ENCODE peak calls at places on chromosomes 2 and 18, in ten cellular contexts. One of them, this sample, is unnamed.

GRCh38 chr2:10529611-10530010 is 81.5 kb upstream of the ODC1 start:
- DNase-seq in stimulated activated naive CD4-positive, alpha-beta T cell treated with Interleukin-2 at 50 U/mL for 16 hours: no peak
- DNase-seq in left cardiac atrium: no peak
- DNase-seq in fibroblast of gingiva: no peak
- DNase-seq in PC-9: no peak
- DNase-seq in stimulated activated CD4-positive, alpha-beta T cell treated with anti-CD3 and anti-CD28 coated beads, Interleukin-4, amount 100 ng/mL, for 1 hour: no peak
- DNase-seq in GM03348: no peak
- DNase-seq in HT1080: no peak
- DNase-seq in IMR-90: no peak
- DNase-seq in stimulated activated CD8-positive, alpha-beta memory T cell treated with anti-CD3 and anti-CD28 coated beads, Interleukin-4, amount 100 ng/mL, for 4 hours: no peak
- DNase-seq in this sample: no peak

GRCh38 chr2:208502288-208502687 is 95.7 kb downstream of the PTH2R start:
- DNase-seq in stimulated activated CD4-positive, alpha-beta T cell treated with anti-CD3 and anti-CD28 coated beads, Interleukin-4, amount 100 ng/mL, for 1 hour: no peak
- DNase-seq in GM03348: no peak
- DNase-seq in fibroblast of gingiva: no peak
- DNase-seq in stimulated activated naive CD4-positive, alpha-beta T cell treated with Interleukin-2 at 50 U/mL for 16 hours: no peak
- DNase-seq in PC-9: no peak
- DNase-seq in IMR-90: no peak
- DNase-seq in left cardiac atrium: no peak
- DNase-seq in stimulated activated CD8-positive, alpha-beta memory T cell treated with anti-CD3 and anti-CD28 coated beads, Interleukin-4, amount 100 ng/mL, for 4 hours: no peak
- DNase-seq in HT1080: no peak
- DNase-seq in this sample: no peak

GRCh38 chr2:44549856-44550255 is 188.1 kb downstream of the CAMKMT start:
- DNase-seq in stimulated activated CD4-positive, alpha-beta T cell treated with anti-CD3 and anti-CD28 coated beads, Interleukin-4, amount 100 ng/mL, for 1 hour: no peak
- DNase-seq in PC-9: no peak
- DNase-seq in stimulated activated CD8-positive, alpha-beta memory T cell treated with anti-CD3 and anti-CD28 coated beads, Interleukin-4, amount 100 ng/mL, for 4 hours: no peak
- DNase-seq in fibroblast of gingiva: peak
- DNase-seq in IMR-90: no peak
- DNase-seq in stimulated activated naive CD4-positive, alpha-beta T cell treated with Interleukin-2 at 50 U/mL for 16 hours: no peak
- DNase-seq in GM03348: peak
- DNase-seq in left cardiac atrium: no peak
- DNase-seq in HT1080: peak
- DNase-seq in this sample: peak

GRCh38 chr2:173657996-173658717 is 303.5 kb downstream of the CDCA7 start:
- DNase-seq in stimulated activated CD4-positive, alpha-beta T cell treated with anti-CD3 and anti-CD28 coated beads, Interleukin-4, amount 100 ng/mL, for 1 hour: no peak
- DNase-seq in GM03348: peak
- DNase-seq in stimulated activated CD8-positive, alpha-beta memory T cell treated with anti-CD3 and anti-CD28 coated beads, Interleukin-4, amount 100 ng/mL, for 4 hours: no peak
- DNase-seq in IMR-90: peak
- DNase-seq in stimulated activated naive CD4-positive, alpha-beta T cell treated with Interleukin-2 at 50 U/mL for 16 hours: no peak
- DNase-seq in fibroblast of gingiva: peak
- DNase-seq in HT1080: peak
- DNase-seq in PC-9: peak
- DNase-seq in left cardiac atrium: peak
- DNase-seq in this sample: peak

GRCh38 chr2:204574473-204574872 is 29.2 kb downstream of the PARD3B start:
- DNase-seq in GM03348: no peak
- DNase-seq in PC-9: no peak
- DNase-seq in left cardiac atrium: no peak
- DNase-seq in stimulated activated CD4-positive, alpha-beta T cell treated with anti-CD3 and anti-CD28 coated beads, Interleukin-4, amount 100 ng/mL, for 1 hour: no peak
- DNase-seq in HT1080: no peak
- DNase-seq in fibroblast of gingiva: no peak
- DNase-seq in stimulated activated naive CD4-positive, alpha-beta T cell treated with Interleukin-2 at 50 U/mL for 16 hours: no peak
- DNase-seq in stimulated activated CD8-positive, alpha-beta memory T cell treated with anti-CD3 and anti-CD28 coated beads, Interleukin-4, amount 100 ng/mL, for 4 hours: no peak
- DNase-seq in IMR-90: peak
- DNase-seq in this sample: no peak

GRCh38 chr2:88252646-88253045 is 82.5 kb downstream of the THNSL2 start:
- DNase-seq in stimulated activated CD8-positive, alpha-beta memory T cell treated with anti-CD3 and anti-CD28 coated beads, Interleukin-4, amount 100 ng/mL, for 4 hours: no peak
- DNase-seq in stimulated activated CD4-positive, alpha-beta T cell treated with anti-CD3 and anti-CD28 coated beads, Interleukin-4, amount 100 ng/mL, for 1 hour: no peak
- DNase-seq in left cardiac atrium: no peak
- DNase-seq in IMR-90: no peak
- DNase-seq in fibroblast of gingiva: no peak
- DNase-seq in PC-9: no peak
- DNase-seq in HT1080: no peak
- DNase-seq in GM03348: no peak
- DNase-seq in stimulated activated naive CD4-positive, alpha-beta T cell treated with Interleukin-2 at 50 U/mL for 16 hours: no peak
- DNase-seq in this sample: no peak

GRCh38 chr2:60533114-60534033 is 20.1 kb downstream of the BCL11A start:
- DNase-seq in IMR-90: peak
- DNase-seq in left cardiac atrium: no peak
- DNase-seq in stimulated activated CD8-positive, alpha-beta memory T cell treated with anti-CD3 and anti-CD28 coated beads, Interleukin-4, amount 100 ng/mL, for 4 hours: no peak
- DNase-seq in fibroblast of gingiva: peak
- DNase-seq in stimulated activated naive CD4-positive, alpha-beta T cell treated with Interleukin-2 at 50 U/mL for 16 hours: no peak
- DNase-seq in HT1080: no peak
- DNase-seq in PC-9: no peak
- DNase-seq in stimulated activated CD4-positive, alpha-beta T cell treated with anti-CD3 and anti-CD28 coated beads, Interleukin-4, amount 100 ng/mL, for 1 hour: no peak
- DNase-seq in GM03348: peak
- DNase-seq in this sample: no peak

GRCh38 chr2:199279146-199279545 is 178.6 kb downstream of the SATB2 start:
- DNase-seq in HT1080: no peak
- DNase-seq in stimulated activated CD4-positive, alpha-beta T cell treated with anti-CD3 and anti-CD28 coated beads, Interleukin-4, amount 100 ng/mL, for 1 hour: no peak
- DNase-seq in stimulated activated naive CD4-positive, alpha-beta T cell treated with Interleukin-2 at 50 U/mL for 16 hours: no peak
- DNase-seq in stimulated activated CD8-positive, alpha-beta memory T cell treated with anti-CD3 and anti-CD28 coated beads, Interleukin-4, amount 100 ng/mL, for 4 hours: no peak
- DNase-seq in GM03348: no peak
- DNase-seq in left cardiac atrium: no peak
- DNase-seq in fibroblast of gingiva: no peak
- DNase-seq in IMR-90: no peak
- DNase-seq in PC-9: no peak
- DNase-seq in this sample: no peak

GRCh38 chr18:65091737-65092329 is 659.0 kb upstream of the CDH7 start:
- DNase-seq in IMR-90: peak
- DNase-seq in HT1080: peak
- DNase-seq in stimulated activated CD8-positive, alpha-beta memory T cell treated with anti-CD3 and anti-CD28 coated beads, Interleukin-4, amount 100 ng/mL, for 4 hours: no peak
- DNase-seq in PC-9: no peak
- DNase-seq in GM03348: no peak
- DNase-seq in stimulated activated naive CD4-positive, alpha-beta T cell treated with Interleukin-2 at 50 U/mL for 16 hours: no peak
- DNase-seq in left cardiac atrium: no peak
- DNase-seq in fibroblast of gingiva: no peak
- DNase-seq in stimulated activated CD4-positive, alpha-beta T cell treated with anti-CD3 and anti-CD28 coated beads, Interleukin-4, amount 100 ng/mL, for 1 hour: no peak
- DNase-seq in this sample: peak

GRCh38 chr2:32632089-32632488 is 4.2 kb downstream of the TTC27 start:
- DNase-seq in fibroblast of gingiva: peak
- DNase-seq in left cardiac atrium: no peak
- DNase-seq in GM03348: no peak
- DNase-seq in HT1080: peak
- DNase-seq in stimulated activated naive CD4-positive, alpha-beta T cell treated with Interleukin-2 at 50 U/mL for 16 hours: peak
- DNase-seq in IMR-90: peak
- DNase-seq in stimulated activated CD4-positive, alpha-beta T cell treated with anti-CD3 and anti-CD28 coated beads, Interleukin-4, amount 100 ng/mL, for 1 hour: peak
- DNase-seq in stimulated activated CD8-positive, alpha-beta memory T cell treated with anti-CD3 and anti-CD28 coated beads, Interleukin-4, amount 100 ng/mL, for 4 hours: no peak
- DNase-seq in PC-9: peak
- DNase-seq in this sample: peak

GRCh38 chr2:171347158-171347557 is 86.6 kb downstream of the METTL8 start:
- DNase-seq in fibroblast of gingiva: no peak
- DNase-seq in stimulated activated CD8-positive, alpha-beta memory T cell treated with anti-CD3 and anti-CD28 coated beads, Interleukin-4, amount 100 ng/mL, for 4 hours: no peak
- DNase-seq in stimulated activated CD4-positive, alpha-beta T cell treated with anti-CD3 and anti-CD28 coated beads, Interleukin-4, amount 100 ng/mL, for 1 hour: no peak
- DNase-seq in left cardiac atrium: no peak
- DNase-seq in IMR-90: peak
- DNase-seq in stimulated activated naive CD4-positive, alpha-beta T cell treated with Interleukin-2 at 50 U/mL for 16 hours: no peak
- DNase-seq in GM03348: no peak
- DNase-seq in PC-9: no peak
- DNase-seq in HT1080: no peak
- DNase-seq in this sample: no peak

GRCh38 chr2:11797846-11798245 is 51.4 kb downstream of the LPIN1 start:
- DNase-seq in fibroblast of gingiva: no peak
- DNase-seq in PC-9: no peak
- DNase-seq in stimulated activated naive CD4-positive, alpha-beta T cell treated with Interleukin-2 at 50 U/mL for 16 hours: no peak
- DNase-seq in HT1080: no peak
- DNase-seq in left cardiac atrium: no peak
- DNase-seq in stimulated activated CD4-positive, alpha-beta T cell treated with anti-CD3 and anti-CD28 coated beads, Interleukin-4, amount 100 ng/mL, for 1 hour: no peak
- DNase-seq in IMR-90: no peak
- DNase-seq in stimulated activated CD8-positive, alpha-beta memory T cell treated with anti-CD3 and anti-CD28 coated beads, Interleukin-4, amount 100 ng/mL, for 4 hours: no peak
- DNase-seq in GM03348: no peak
- DNase-seq in this sample: no peak

GRCh38 chr2:217689053-217689452 is 313.7 kb downstream of the TNS1 start:
- DNase-seq in HT1080: no peak
- DNase-seq in stimulated activated CD4-positive, alpha-beta T cell treated with anti-CD3 and anti-CD28 coated beads, Interleukin-4, amount 100 ng/mL, for 1 hour: no peak
- DNase-seq in fibroblast of gingiva: no peak
- DNase-seq in left cardiac atrium: no peak
- DNase-seq in PC-9: no peak
- DNase-seq in stimulated activated naive CD4-positive, alpha-beta T cell treated with Interleukin-2 at 50 U/mL for 16 hours: no peak
- DNase-seq in stimulated activated CD8-positive, alpha-beta memory T cell treated with anti-CD3 and anti-CD28 coated beads, Interleukin-4, amount 100 ng/mL, for 4 hours: no peak
- DNase-seq in GM03348: no peak
- DNase-seq in IMR-90: no peak
- DNase-seq in this sample: no peak

GRCh38 chr2:20759487-20759886 is 63.4 kb downstream of the LDAH start:
- DNase-seq in stimulated activated CD4-positive, alpha-beta T cell treated with anti-CD3 and anti-CD28 coated beads, Interleukin-4, amount 100 ng/mL, for 1 hour: no peak
- DNase-seq in fibroblast of gingiva: no peak
- DNase-seq in stimulated activated CD8-positive, alpha-beta memory T cell treated with anti-CD3 and anti-CD28 coated beads, Interleukin-4, amount 100 ng/mL, for 4 hours: no peak
- DNase-seq in left cardiac atrium: no peak
- DNase-seq in IMR-90: no peak
- DNase-seq in stimulated activated naive CD4-positive, alpha-beta T cell treated with Interleukin-2 at 50 U/mL for 16 hours: no peak
- DNase-seq in HT1080: no peak
- DNase-seq in GM03348: no peak
- DNase-seq in PC-9: no peak
- DNase-seq in this sample: no peak

GRCh38 chr2:220779918-220780317 is 792.2 kb downstream of the EPHA4 start:
- DNase-seq in IMR-90: peak
- DNase-seq in PC-9: no peak
- DNase-seq in HT1080: peak
- DNase-seq in left cardiac atrium: no peak
- DNase-seq in GM03348: peak
- DNase-seq in fibroblast of gingiva: peak
- DNase-seq in stimulated activated CD4-positive, alpha-beta T cell treated with anti-CD3 and anti-CD28 coated beads, Interleukin-4, amount 100 ng/mL, for 1 hour: no peak
- DNase-seq in stimulated activated naive CD4-positive, alpha-beta T cell treated with Interleukin-2 at 50 U/mL for 16 hours: no peak
- DNase-seq in stimulated activated CD8-positive, alpha-beta memory T cell treated with anti-CD3 and anti-CD28 coated beads, Interleukin-4, amount 100 ng/mL, for 4 hours: no peak
- DNase-seq in this sample: peak

GRCh38 chr2:2057125-2057721 is 273.9 kb downstream of the MYT1L start:
- DNase-seq in PC-9: no peak
- DNase-seq in left cardiac atrium: peak
- DNase-seq in fibroblast of gingiva: no peak
- DNase-seq in stimulated activated CD4-positive, alpha-beta T cell treated with anti-CD3 and anti-CD28 coated beads, Interleukin-4, amount 100 ng/mL, for 1 hour: peak
- DNase-seq in stimulated activated CD8-positive, alpha-beta memory T cell treated with anti-CD3 and anti-CD28 coated beads, Interleukin-4, amount 100 ng/mL, for 4 hours: peak
- DNase-seq in HT1080: peak
- DNase-seq in IMR-90: no peak
- DNase-seq in GM03348: no peak
- DNase-seq in stimulated activated naive CD4-positive, alpha-beta T cell treated with Interleukin-2 at 50 U/mL for 16 hours: peak
- DNase-seq in this sample: no peak

GRCh38 chr2:59893612-59894011 is 659.8 kb downstream of the BCL11A start:
- DNase-seq in fibroblast of gingiva: no peak
- DNase-seq in stimulated activated CD8-positive, alpha-beta memory T cell treated with anti-CD3 and anti-CD28 coated beads, Interleukin-4, amount 100 ng/mL, for 4 hours: no peak
- DNase-seq in stimulated activated CD4-positive, alpha-beta T cell treated with anti-CD3 and anti-CD28 coated beads, Interleukin-4, amount 100 ng/mL, for 1 hour: no peak
- DNase-seq in PC-9: no peak
- DNase-seq in IMR-90: no peak
- DNase-seq in HT1080: no peak
- DNase-seq in left cardiac atrium: no peak
- DNase-seq in stimulated activated naive CD4-positive, alpha-beta T cell treated with Interleukin-2 at 50 U/mL for 16 hours: no peak
- DNase-seq in GM03348: no peak
- DNase-seq in this sample: no peak

GRCh38 chr2:212626371-212626918 is 87.8 kb upstream of the ERBB4 start:
- DNase-seq in PC-9: no peak
- DNase-seq in left cardiac atrium: no peak
- DNase-seq in HT1080: peak
- DNase-seq in IMR-90: no peak
- DNase-seq in stimulated activated CD4-positive, alpha-beta T cell treated with anti-CD3 and anti-CD28 coated beads, Interleukin-4, amount 100 ng/mL, for 1 hour: no peak
- DNase-seq in fibroblast of gingiva: no peak
- DNase-seq in GM03348: no peak
- DNase-seq in stimulated activated naive CD4-positive, alpha-beta T cell treated with Interleukin-2 at 50 U/mL for 16 hours: no peak
- DNase-seq in stimulated activated CD8-positive, alpha-beta memory T cell treated with anti-CD3 and anti-CD28 coated beads, Interleukin-4, amount 100 ng/mL, for 4 hours: no peak
- DNase-seq in this sample: peak

GRCh38 chr2:190527214-190527613 is 7.3 kb downstream of the NEMP2 start:
- DNase-seq in left cardiac atrium: no peak
- DNase-seq in stimulated activated CD8-positive, alpha-beta memory T cell treated with anti-CD3 and anti-CD28 coated beads, Interleukin-4, amount 100 ng/mL, for 4 hours: no peak
- DNase-seq in PC-9: no peak
- DNase-seq in stimulated activated naive CD4-positive, alpha-beta T cell treated with Interleukin-2 at 50 U/mL for 16 hours: no peak
- DNase-seq in GM03348: no peak
- DNase-seq in stimulated activated CD4-positive, alpha-beta T cell treated with anti-CD3 and anti-CD28 coated beads, Interleukin-4, amount 100 ng/mL, for 1 hour: no peak
- DNase-seq in IMR-90: no peak
- DNase-seq in HT1080: no peak
- DNase-seq in fibroblast of gingiva: no peak
- DNase-seq in this sample: no peak

GRCh38 chr18:40867452-40867851 is 1087.6 kb upstream of the PIK3C3 start:
- DNase-seq in GM03348: peak
- DNase-seq in fibroblast of gingiva: peak
- DNase-seq in left cardiac atrium: no peak
- DNase-seq in stimulated activated naive CD4-positive, alpha-beta T cell treated with Interleukin-2 at 50 U/mL for 16 hours: no peak
- DNase-seq in stimulated activated CD8-positive, alpha-beta memory T cell treated with anti-CD3 and anti-CD28 coated beads, Interleukin-4, amount 100 ng/mL, for 4 hours: no peak
- DNase-seq in stimulated activated CD4-positive, alpha-beta T cell treated with anti-CD3 and anti-CD28 coated beads, Interleukin-4, amount 100 ng/mL, for 1 hour: no peak
- DNase-seq in IMR-90: peak
- DNase-seq in HT1080: peak
- DNase-seq in PC-9: no peak
- DNase-seq in this sample: peak

GRCh38 chr2:188569441-188569840 is 277.8 kb downstream of the GULP1 start:
- DNase-seq in IMR-90: no peak
- DNase-seq in stimulated activated CD4-positive, alpha-beta T cell treated with anti-CD3 and anti-CD28 coated beads, Interleukin-4, amount 100 ng/mL, for 1 hour: no peak
- DNase-seq in GM03348: peak
- DNase-seq in fibroblast of gingiva: peak
- DNase-seq in stimulated activated naive CD4-positive, alpha-beta T cell treated with Interleukin-2 at 50 U/mL for 16 hours: no peak
- DNase-seq in stimulated activated CD8-positive, alpha-beta memory T cell treated with anti-CD3 and anti-CD28 coated beads, Interleukin-4, amount 100 ng/mL, for 4 hours: no peak
- DNase-seq in PC-9: no peak
- DNase-seq in HT1080: no peak
- DNase-seq in left cardiac atrium: no peak
- DNase-seq in this sample: no peak

GRCh38 chr2:68464651-68465050 is 2.4 kb downstream of the FBXO48 start:
- DNase-seq in stimulated activated CD4-positive, alpha-beta T cell treated with anti-CD3 and anti-CD28 coated beads, Interleukin-4, amount 100 ng/mL, for 1 hour: no peak
- DNase-seq in stimulated activated naive CD4-positive, alpha-beta T cell treated with Interleukin-2 at 50 U/mL for 16 hours: no peak
- DNase-seq in PC-9: no peak
- DNase-seq in fibroblast of gingiva: no peak
- DNase-seq in stimulated activated CD8-positive, alpha-beta memory T cell treated with anti-CD3 and anti-CD28 coated beads, Interleukin-4, amount 100 ng/mL, for 4 hours: no peak
- DNase-seq in GM03348: no peak
- DNase-seq in HT1080: no peak
- DNase-seq in left cardiac atrium: no peak
- DNase-seq in IMR-90: no peak
- DNase-seq in this sample: no peak

GRCh38 chr2:160389875-160390274 is 103.7 kb downstream of the RBMS1 start:
- DNase-seq in stimulated activated naive CD4-positive, alpha-beta T cell treated with Interleukin-2 at 50 U/mL for 16 hours: no peak
- DNase-seq in IMR-90: peak
- DNase-seq in left cardiac atrium: no peak
- DNase-seq in GM03348: peak
- DNase-seq in stimulated activated CD8-positive, alpha-beta memory T cell treated with anti-CD3 and anti-CD28 coated beads, Interleukin-4, amount 100 ng/mL, for 4 hours: no peak
- DNase-seq in stimulated activated CD4-positive, alpha-beta T cell treated with anti-CD3 and anti-CD28 coated beads, Interleukin-4, amount 100 ng/mL, for 1 hour: no peak
- DNase-seq in fibroblast of gingiva: peak
- DNase-seq in HT1080: no peak
- DNase-seq in PC-9: no peak
- DNase-seq in this sample: no peak

GRCh38 chr18:54852780-54853675 is 24.8 kb downstream of the RAB27B start:
- DNase-seq in left cardiac atrium: no peak
- DNase-seq in stimulated activated CD4-positive, alpha-beta T cell treated with anti-CD3 and anti-CD28 coated beads, Interleukin-4, amount 100 ng/mL, for 1 hour: no peak
- DNase-seq in GM03348: no peak
- DNase-seq in PC-9: no peak
- DNase-seq in HT1080: peak
- DNase-seq in IMR-90: no peak
- DNase-seq in stimulated activated naive CD4-positive, alpha-beta T cell treated with Interleukin-2 at 50 U/mL for 16 hours: no peak
- DNase-seq in fibroblast of gingiva: no peak
- DNase-seq in stimulated activated CD8-positive, alpha-beta memory T cell treated with anti-CD3 and anti-CD28 coated beads, Interleukin-4, amount 100 ng/mL, for 4 hours: no peak
- DNase-seq in this sample: no peak

GRCh38 chr2:179974743-179975142 is 32.4 kb downstream of the CWC22 start:
- DNase-seq in PC-9: no peak
- DNase-seq in IMR-90: no peak
- DNase-seq in GM03348: no peak
- DNase-seq in HT1080: no peak
- DNase-seq in fibroblast of gingiva: peak
- DNase-seq in stimulated activated CD8-positive, alpha-beta memory T cell treated with anti-CD3 and anti-CD28 coated beads, Interleukin-4, amount 100 ng/mL, for 4 hours: no peak
- DNase-seq in stimulated activated CD4-positive, alpha-beta T cell treated with anti-CD3 and anti-CD28 coated beads, Interleukin-4, amount 100 ng/mL, for 1 hour: no peak
- DNase-seq in left cardiac atrium: no peak
- DNase-seq in stimulated activated naive CD4-positive, alpha-beta T cell treated with Interleukin-2 at 50 U/mL for 16 hours: no peak
- DNase-seq in this sample: no peak

GRCh38 chr2:40043191-40043590 is 264.1 kb upstream of the THUMPD2 start:
- DNase-seq in PC-9: no peak
- DNase-seq in stimulated activated CD8-positive, alpha-beta memory T cell treated with anti-CD3 and anti-CD28 coated beads, Interleukin-4, amount 100 ng/mL, for 4 hours: no peak
- DNase-seq in HT1080: no peak
- DNase-seq in stimulated activated naive CD4-positive, alpha-beta T cell treated with Interleukin-2 at 50 U/mL for 16 hours: no peak
- DNase-seq in stimulated activated CD4-positive, alpha-beta T cell treated with anti-CD3 and anti-CD28 coated beads, Interleukin-4, amount 100 ng/mL, for 1 hour: no peak
- DNase-seq in left cardiac atrium: no peak
- DNase-seq in fibroblast of gingiva: no peak
- DNase-seq in IMR-90: peak
- DNase-seq in GM03348: peak
- DNase-seq in this sample: no peak

GRCh38 chr2:39755466-39755865 is 23.6 kb downstream of the THUMPD2 start:
- DNase-seq in left cardiac atrium: no peak
- DNase-seq in stimulated activated CD8-positive, alpha-beta memory T cell treated with anti-CD3 and anti-CD28 coated beads, Interleukin-4, amount 100 ng/mL, for 4 hours: no peak
- DNase-seq in stimulated activated CD4-positive, alpha-beta T cell treated with anti-CD3 and anti-CD28 coated beads, Interleukin-4, amount 100 ng/mL, for 1 hour: no peak
- DNase-seq in GM03348: no peak
- DNase-seq in PC-9: no peak
- DNase-seq in stimulated activated naive CD4-positive, alpha-beta T cell treated with Interleukin-2 at 50 U/mL for 16 hours: no peak
- DNase-seq in fibroblast of gingiva: no peak
- DNase-seq in HT1080: no peak
- DNase-seq in IMR-90: peak
- DNase-seq in this sample: no peak

GRCh38 chr2:240731327-240731626 is 39.6 kb downstream of the AQP12A start:
- DNase-seq in GM03348: peak
- DNase-seq in stimulated activated CD8-positive, alpha-beta memory T cell treated with anti-CD3 and anti-CD28 coated beads, Interleukin-4, amount 100 ng/mL, for 4 hours: no peak
- DNase-seq in HT1080: no peak
- DNase-seq in fibroblast of gingiva: no peak
- DNase-seq in stimulated activated CD4-positive, alpha-beta T cell treated with anti-CD3 and anti-CD28 coated beads, Interleukin-4, amount 100 ng/mL, for 1 hour: no peak
- DNase-seq in stimulated activated naive CD4-positive, alpha-beta T cell treated with Interleukin-2 at 50 U/mL for 16 hours: no peak
- DNase-seq in PC-9: no peak
- DNase-seq in IMR-90: peak
- DNase-seq in left cardiac atrium: no peak
- DNase-seq in this sample: no peak

This sample was measured in HS-5.